ENCODE peak calls at places on chromosomes 6 and 20, in four cellular contexts. A is heart left ventricle, L is HCT116, M is transverse colon. P is an unnamed sample.

GRCh38 chr6:142856857-142857608 is 87.9 kb downstream of the HIVEP2 start:
- DNase-seq in A (no peak), L (no peak), M (peak; percentile 32), P (no peak)

GRCh38 chr6:41373919-41374617 is 38.7 kb downstream of the NCR2 start:
- DNase-seq in A (no peak), L (no peak), M (no peak), P (no peak)

GRCh38 chr6:111761783-111762312 is 111.4 kb downstream of the FYN start:
- DNase-seq in A (no peak), L (no peak), M (no peak), P (no peak)

GRCh38 chr6:89527634-89528033 is 94.7 kb downstream of the ANKRD6 start:
- DNase-seq in A (no peak), L (peak; percentile 3), M (no peak), P (no peak)

GRCh38 chr20:32370897-32371296 is 12.8 kb downstream of the ASXL1 start:
- DNase-seq in A (no peak), L (no peak), M (no peak), P (no peak)

GRCh38 chr6:138222901-138223546 is 4.7 kb upstream of the PBOV1 start:
- DNase-seq in A (no peak), L (no peak), M (no peak), P (no peak)

GRCh38 chr20:57391439-57392129 is 388 bp downstream of the RBM38 start:
- DNase-seq in A (no peak), L (no peak), M (peak; percentile 28), P (peak; percentile 42)

GRCh38 chr6:164942271-164942670 is 367.1 kb downstream of the C6orf118 start:
- DNase-seq in A (no peak), L (no peak), M (no peak), P (no peak)

GRCh38 chr6:95169790-95170189 is 407.5 kb upstream of the MANEA start:
- DNase-seq in A (no peak), L (no peak), M (no peak), P (no peak)

GRCh38 chr6:135540207-135540877 is 42.8 kb upstream of the AHI1 start:
- DNase-seq in A (no peak), L (no peak), M (no peak), P (no peak)

GRCh38 chr20:6828794-6829423 is 61.4 kb downstream of the BMP2 start:
- DNase-seq in A (peak; percentile 47), L (peak; percentile 21), M (peak; percentile 71), P (peak; percentile 4)

GRCh38 chr6:100472674-100473073 is 8.0 kb upstream of the SIM1 start:
- DNase-seq in A (no peak), L (no peak), M (no peak), P (no peak)

GRCh38 chr6:134175532-134176282 is 123.3 kb upstream of the SLC2A12 start:
- DNase-seq in A (peak; percentile 82), L (peak; percentile 29), M (peak; percentile 63), P (no peak)

DNA sequence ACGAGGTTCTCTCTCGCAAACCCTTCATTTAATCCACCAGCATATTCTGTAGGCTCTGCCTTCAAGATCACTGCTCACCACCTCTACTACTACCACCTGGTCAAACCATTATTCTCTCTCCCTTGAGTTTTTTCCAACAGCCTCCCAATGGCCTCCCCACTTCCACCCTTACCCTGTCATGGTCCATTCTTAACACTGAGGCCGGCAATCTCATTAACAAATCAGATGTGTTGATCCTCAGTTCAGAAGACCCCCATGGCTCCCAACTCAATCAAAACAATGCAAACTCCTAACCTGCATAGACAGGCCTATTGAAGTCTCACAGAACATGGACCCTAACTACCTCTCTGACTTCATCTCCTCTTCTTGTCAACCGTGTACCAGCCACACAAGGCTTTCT is 2.2 kb downstream of the AURKA start:
- DNase-seq in A (no peak), L (no peak), M (no peak), P (no peak)
- TF ChIP-seq POLR2A in A (no peak), L (no peak), M (no peak), P (no peak)

DNA sequence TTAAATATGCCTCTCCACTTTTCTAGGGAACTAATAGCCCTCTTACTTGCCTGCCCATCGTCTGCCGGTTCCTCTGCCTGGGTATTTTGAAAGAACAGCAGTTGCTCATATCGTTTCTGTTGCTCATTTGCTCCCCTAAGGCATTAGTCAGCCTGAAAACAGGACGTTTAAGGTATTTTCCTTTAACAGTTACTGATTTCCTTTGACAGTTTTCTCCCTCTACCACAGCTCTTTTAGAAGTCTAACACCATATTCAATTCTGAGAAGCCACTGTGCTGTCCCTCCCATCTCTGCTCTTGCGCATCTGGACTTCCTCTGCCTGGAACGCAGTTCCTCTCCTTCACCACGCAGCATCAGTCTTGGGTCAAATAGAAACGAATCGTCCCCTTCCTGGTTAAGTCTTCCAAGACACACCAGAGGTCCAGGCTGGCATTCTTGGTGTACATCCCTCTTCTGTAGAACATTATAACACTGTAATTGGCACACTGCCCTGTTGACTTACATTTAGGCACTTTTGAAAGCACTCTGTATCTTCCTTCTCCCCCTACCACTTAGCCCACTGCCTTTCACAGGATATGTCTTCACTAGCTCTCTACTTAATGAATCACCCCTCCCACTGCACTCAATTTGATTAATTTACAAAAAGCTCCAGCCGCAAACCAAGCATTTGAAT is 141.0 kb upstream of the CARMIL1 start:
- DNase-seq in A (peak; percentile 77), L (no peak), M (peak; percentile 70), P (peak; percentile 48)
- TF ChIP-seq POLR2A in A (no peak), L (no peak), M (peak; percentile 67), P (peak; percentile 46)

DNA sequence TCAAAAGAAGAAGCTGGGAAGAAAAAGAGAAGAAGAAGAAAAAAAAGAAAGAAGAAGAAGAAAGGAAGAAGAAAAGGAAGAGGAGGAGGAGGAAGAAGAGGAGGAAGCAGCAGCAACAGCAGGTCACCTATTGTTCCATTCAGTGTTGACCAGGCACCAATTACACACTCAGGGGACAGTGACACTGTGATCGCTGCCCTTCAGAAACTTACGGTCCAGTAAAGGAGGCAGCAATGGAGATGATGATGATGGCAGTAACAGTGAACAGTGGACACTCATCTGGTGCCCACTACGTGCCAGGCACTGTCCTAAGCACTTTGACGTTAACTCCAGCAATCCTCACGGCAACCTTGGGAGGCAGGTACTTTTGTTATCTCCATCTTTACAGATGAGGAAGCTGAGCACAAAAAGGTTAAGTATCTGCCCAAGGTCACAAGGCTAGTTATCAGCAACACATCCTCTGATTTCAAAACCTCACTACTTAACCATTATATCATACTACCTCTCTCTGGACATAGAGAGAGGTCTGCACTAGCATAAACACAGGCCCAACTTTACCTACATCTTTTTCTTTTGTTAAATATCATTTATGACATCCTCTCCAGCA is 83.2 kb downstream of the SLC22A23 start:
- DNase-seq in A (no peak), L (no peak), M (no peak), P (no peak)
- TF ChIP-seq POLR2A in A (no peak), L (no peak), M (no peak), P (no peak)

GRCh38 chr20:44479643-44480042 is 4.0 kb downstream of the TTPAL start:
- DNase-seq in A (no peak), L (no peak), M (no peak), P (no peak)
- TF ChIP-seq POLR2A in A (no peak), L (no peak), M (no peak), P (no peak)

GRCh38 chr6:19841181-19841580 is 4.0 kb downstream of the ID4 start:
- DNase-seq in A (no peak), L (no peak), M (no peak), P (no peak)
- TF ChIP-seq POLR2A in A (no peak), L (no peak), M (no peak), P (no peak)

GRCh38 chr6:7270320-7271204 is 42.4 kb downstream of the SSR1 start:
- DNase-seq in A (no peak), L (no peak), M (no peak), P (no peak)
- TF ChIP-seq POLR2A in A (no peak), L (no peak), M (no peak), P (no peak)